ENCODE peak calls at places on chromosome 9, in eight cellular contexts. D, W, Y, F, R, P, K and V are unnamed samples.

GRCh38 chr9:110337727-110338522 is at the start of gene TXNDC8:
- DNase-seq in D (no peak), W (peak), Y (no peak), F (no peak), R (no peak), P (no peak), K (no peak), V (no peak)

GRCh38 chr9:121767176-121767769 is 115.8 kb downstream of the DAB2IP start:
- DNase-seq in D (no peak), W (no peak), Y (no peak), F (no peak), R (no peak), P (no peak), K (no peak), V (no peak)

GRCh38 chr9:80792721-80793120 is 896.6 kb downstream of the TLE1 start:
- DNase-seq in D (no peak), W (no peak), Y (no peak), F (no peak), R (no peak), P (no peak), K (no peak), V (no peak)

GRCh38 chr9:115850548-115851304 is 302.9 kb upstream of the PAPPA start:
- DNase-seq in D (no peak), W (no peak), Y (no peak), F (no peak), R (no peak), P (no peak), K (no peak), V (no peak)

GRCh38 chr9:120755827-120756434 is 37.3 kb downstream of the FBXW2 start:
- DNase-seq in D (peak), W (peak), Y (peak), F (peak), R (peak), P (no peak), K (peak), V (peak)

GRCh38 chr9:106613250-106613737 is 249.7 kb upstream of the ZNF462 start:
- DNase-seq in D (no peak), W (no peak), Y (no peak), F (no peak), R (no peak), P (no peak), K (no peak), V (no peak)

GRCh38 chr9:5326893-5327548 is 12.7 kb downstream of the RLN1 start:
- DNase-seq in D (no peak), W (peak), Y (no peak), F (no peak), R (no peak), P (no peak), K (no peak), V (no peak)

GRCh38 chr9:96293481-96293880 is 8.5 kb downstream of the HSD17B3 start:
- DNase-seq in D (no peak), W (no peak), Y (no peak), F (no peak), R (no peak), P (no peak), K (no peak), V (no peak)

GRCh38 chr9:111036068-111036789 is 2.0 kb downstream of the LPAR1 start:
- DNase-seq in D (no peak), W (peak), Y (no peak), F (peak), R (no peak), P (peak), K (no peak), V (peak)

GRCh38 chr9:95089916-95090791 is 227.4 kb downstream of the FANCC start:
- DNase-seq in D (no peak), W (peak), Y (no peak), F (no peak), R (no peak), P (no peak), K (no peak), V (no peak)

GRCh38 chr9:85290019-85290418 is 451.7 kb downstream of the AGTPBP1 start:
- DNase-seq in D (no peak), W (no peak), Y (no peak), F (no peak), R (no peak), P (no peak), K (no peak), V (no peak)

GRCh38 chr9:72396247-72397091 is 31.5 kb upstream of the ZFAND5 start:
- DNase-seq in D (no peak), W (no peak), Y (no peak), F (no peak), R (no peak), P (no peak), K (no peak), V (no peak)

GRCh38 chr9:35827486-35827885 is 1.0 kb downstream of the FAM221B start:
- DNase-seq in D (no peak), W (no peak), Y (no peak), F (no peak), R (no peak), P (no peak), K (no peak), V (no peak)

GRCh38 chr9:132082188-132082587 is 2.5 kb upstream of the MED27 start:
- DNase-seq in D (no peak), W (no peak), Y (no peak), F (no peak), R (no peak), P (no peak), K (no peak), V (no peak)

GRCh38 chr9:12694013-12694412 is 828 bp downstream of the TYRP1 start:
- DNase-seq in D (no peak), W (no peak), Y (no peak), F (no peak), R (no peak), P (no peak), K (no peak), V (no peak)

GRCh38 chr9:110083866-110084265 is 124.1 kb downstream of the C9orf152 start:
- DNase-seq in D (no peak), W (no peak), Y (no peak), F (no peak), R (no peak), P (no peak), K (no peak), V (no peak)

GRCh38 chr9:14243514-14244042 is 70.4 kb downstream of the NFIB start:
- DNase-seq in D (no peak), W (no peak), Y (no peak), F (no peak), R (no peak), P (no peak), K (no peak), V (no peak)

GRCh38 chr9:127692071-127692470 is 14.7 kb upstream of the CFAP157 start:
- DNase-seq in D (no peak), W (peak), Y (no peak), F (no peak), R (no peak), P (no peak), K (no peak), V (no peak)

GRCh38 chr9:93908591-93909241 is 46.4 kb downstream of the BARX1 start:
- DNase-seq in D (no peak), W (peak), Y (no peak), F (no peak), R (peak), P (no peak), K (no peak), V (no peak)

GRCh38 chr9:137070906-137071275 is 534 bp upstream of the SAPCD2 start:
- DNase-seq in D (peak), W (peak), Y (no peak), F (no peak), R (no peak), P (peak), K (peak), V (no peak)

GRCh38 chr9:110583237-110583636 is 3.7 kb upstream of the SVEP1 start:
- DNase-seq in D (no peak), W (no peak), Y (no peak), F (no peak), R (no peak), P (no peak), K (no peak), V (no peak)

GRCh38 chr9:35690447-35691324 is 961 bp upstream of the TPM2 start:
- DNase-seq in D (peak), W (peak), Y (no peak), F (peak), R (peak), P (no peak), K (peak), V (peak)

GRCh38 chr9:20479419-20480155 is 142.7 kb downstream of the MLLT3 start:
- DNase-seq in D (peak), W (no peak), Y (no peak), F (no peak), R (no peak), P (no peak), K (no peak), V (no peak)

GRCh38 chr9:121698627-121699270 is 47.3 kb downstream of the DAB2IP start:
- DNase-seq in D (peak), W (peak), Y (no peak), F (peak), R (no peak), P (no peak), K (no peak), V (no peak)